ENCODE peak calls at places on chromosome X, in ten cellular contexts. O is IMR-90, C is fibroblast of the aortic adventitia, K is astrocyte of the spinal cord, A is HL-60, T is lower leg skin, V is cardiac fibroblast, Z is epithelial cell of esophagus, Y is GM23338, Q is dorsolateral prefrontal cortex. D is an unnamed sample.

GRCh38 chrX:72685810-72686465 is 28.2 kb downstream of the PHKA1 start:
- DNase-seq in K (peak), V (no peak), C (peak), Y (no peak), O (peak), Q (no peak), T (peak), Z (peak), A (no peak), D (peak)

GRCh38 chrX:7146703-7147430 is 645 bp upstream of the STS start:
- DNase-seq in Y (no peak), Z (peak), A (no peak), Q (no peak), C (peak), V (peak), K (peak), O (no peak), T (no peak), D (peak)

GRCh38 chrX:19670854-19671620 is 155.7 kb upstream of the MAP3K15 start:
- DNase-seq in Z (peak), Q (no peak), O (peak), C (peak), Y (peak), K (peak), T (peak), V (peak), A (no peak), D (peak)

GRCh38 chrX:21408776-21409175 is 34.6 kb downstream of the CNKSR2 start:
- DNase-seq in Z (no peak), Y (no peak), A (no peak), O (no peak), V (no peak), C (peak), K (no peak), Q (no peak), T (no peak), D (no peak)

GRCh38 chrX:116198235-116198634 is 27.7 kb downstream of the AGTR2 start:
- DNase-seq in V (no peak), O (no peak), Q (no peak), K (no peak), A (no peak), Y (no peak), C (no peak), Z (no peak), T (no peak), D (no peak)

GRCh38 chrX:49310371-49310770 is 6.9 kb downstream of the GAGE10 start:
- DNase-seq in A (no peak), K (no peak), C (no peak), Y (peak), Z (peak), T (no peak), V (no peak), O (no peak), Q (no peak), D (no peak)

GRCh38 chrX:46814966-46815365 is 21.9 kb upstream of the RP2 start:
- DNase-seq in Z (peak), Y (no peak), V (no peak), T (no peak), C (no peak), A (no peak), K (no peak), Q (no peak), O (no peak), D (no peak)

GRCh38 chrX:63889001-63889400 is 104.0 kb upstream of the ARHGEF9 start:
- DNase-seq in K (peak), A (no peak), Q (no peak), C (peak), V (no peak), O (peak), T (no peak), Y (no peak), Z (peak), D (peak)

GRCh38 chrX:40172169-40172979 is 74.6 kb upstream of the BCOR start:
- DNase-seq in T (no peak), Q (peak), A (no peak), C (peak), V (peak), Y (peak), Z (peak), O (peak), K (peak), D (peak)

GRCh38 chrX:143648705-143649104 is 12.8 kb upstream of the SLITRK4 start:
- DNase-seq in O (no peak), Y (peak), Q (no peak), V (peak), T (no peak), Z (peak), K (no peak), C (no peak), A (no peak), D (no peak)

GRCh38 chrX:10326578-10326977 is 169.8 kb downstream of the CLCN4 start:
- DNase-seq in V (peak), O (peak), Z (peak), Q (peak), T (no peak), A (no peak), K (no peak), Y (no peak), C (peak), D (peak)

GRCh38 chrX:2446815-2447214 is 54.0 kb downstream of the DHRSX start:
- DNase-seq in T (no peak), V (no peak), A (no peak), Q (no peak), Z (no peak), K (no peak), Y (no peak), C (no peak), O (no peak), D (no peak)

GRCh38 chrX:150052226-150052625 is 113.9 kb upstream of the EOLA2 start:
- DNase-seq in Z (peak), V (no peak), Y (no peak), K (no peak), A (no peak), C (no peak), O (no peak), T (no peak), Q (no peak), D (no peak)

GRCh38 chrX:42070866-42071265 is 147.5 kb upstream of the CASK start:
- DNase-seq in K (no peak), O (no peak), C (no peak), A (no peak), Q (no peak), T (no peak), Y (no peak), Z (no peak), V (no peak), D (no peak)

GRCh38 chrX:40266490-40267333 is 169.0 kb upstream of the BCOR start:
- DNase-seq in Q (peak), Y (peak), V (peak), O (peak), K (peak), C (peak), A (peak), T (no peak), Z (peak), D (peak)

GRCh38 chrX:103099706-103100105 is 6.8 kb upstream of the NXF3 start:
- DNase-seq in Q (no peak), Y (no peak), A (no peak), V (no peak), Z (no peak), C (no peak), O (no peak), K (no peak), T (no peak), D (no peak)

GRCh38 chrX:103100484-103100883 is 7.5 kb upstream of the NXF3 start:
- DNase-seq in T (no peak), Y (no peak), K (no peak), C (no peak), A (no peak), Z (no peak), Q (no peak), O (no peak), V (no peak), D (no peak)

GRCh38 chrX:103101280-103102042 is 8.5 kb upstream of the NXF3 start:
- DNase-seq in O (no peak), A (no peak), T (no peak), C (peak), Q (no peak), Y (peak), Z (no peak), K (no peak), V (peak), D (no peak)

GRCh38 chrX:103092942-103093341 is at the start of gene NXF3:
- DNase-seq in Y (no peak), O (no peak), Q (no peak), T (no peak), C (no peak), Z (no peak), A (peak), V (no peak), K (no peak), D (no peak)

DNA sequence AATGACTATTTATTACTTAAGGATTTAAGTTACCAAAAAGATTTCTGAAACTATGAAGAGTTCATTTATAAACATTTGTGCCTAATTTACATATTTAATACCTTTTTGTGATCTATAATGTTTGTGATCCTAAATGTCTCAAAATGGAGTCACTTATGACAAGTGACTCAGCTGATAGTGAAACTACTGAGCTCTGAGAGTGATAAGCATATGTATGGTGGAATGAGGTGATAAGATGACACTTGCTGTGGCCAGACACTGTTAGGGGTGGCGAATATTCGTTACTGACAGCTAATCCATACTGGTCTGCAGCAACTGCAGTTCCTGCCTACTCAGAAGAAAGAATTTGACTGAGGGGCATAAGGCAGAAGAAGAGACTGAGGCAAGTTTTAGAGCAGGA is 5.5 kb upstream of the NXF3 start:
- DNase-seq in A (no peak), Z (no peak), V (no peak), O (no peak), C (no peak), Q (no peak), T (no peak), K (no peak), Y (no peak), D (no peak)
- H3K4me3 ChIP-seq in A (no peak), Z (no peak), V (no peak), O (no peak), C (no peak), Q (no peak), T (no peak), K (no peak), Y (no peak), D (no peak)

GRCh38 chrX:17377795-17378194 is 2.8 kb downstream of the NHS start:
- DNase-seq in C (no peak), K (peak), Y (no peak), T (no peak), A (no peak), O (no peak), V (no peak), Q (no peak), Z (peak), D (peak)
- TF ChIP-seq CTCF in C (no peak), K (no peak), Y (no peak), T (no peak), A (no peak), O (no peak), V (no peak), Q (no peak), Z (no peak), D (no peak)

GRCh38 chrX:119467842-119468185 is 430 bp upstream of the SLC25A5 start:
- DNase-seq in K (no peak), A (no peak), Z (no peak), T (no peak), Y (no peak), O (no peak), Q (no peak), C (no peak), V (no peak), D (no peak)
- H3K4me3 ChIP-seq in K (peak), A (peak), Z (peak), T (no peak), Y (peak), O (peak), Q (peak), C (peak), V (peak), D (peak)

GRCh38 chrX:140672840-140673731 is 36.5 kb upstream of the LINC00632 start:
- DNase-seq in O (no peak), A (no peak), K (no peak), Z (no peak), V (no peak), T (no peak), C (no peak), Q (no peak), Y (no peak), D (no peak)
- TF ChIP-seq CTCF in O (no peak), A (no peak), K (no peak), Z (no peak), V (no peak), T (no peak), C (no peak), Q (no peak), Y (no peak), D (no peak)

DNA sequence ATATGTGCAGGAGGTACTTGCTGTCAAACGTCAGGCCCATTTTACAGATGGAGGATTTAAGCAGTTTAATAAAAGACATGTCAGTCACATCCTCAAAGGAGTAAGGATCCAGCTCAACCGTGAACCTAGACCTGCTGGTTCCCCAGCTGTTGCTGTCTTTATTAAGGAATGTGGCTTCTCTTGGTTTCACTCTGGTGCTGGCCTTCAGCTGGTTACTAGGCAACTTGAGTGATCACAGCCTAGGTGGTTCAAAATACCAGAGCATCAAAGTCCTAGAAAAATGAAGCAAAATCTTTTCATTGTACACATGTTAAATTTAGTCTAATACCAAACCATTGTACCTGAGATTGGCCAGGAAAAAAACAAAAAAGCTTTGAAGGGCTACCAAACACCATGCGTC is 32.7 kb upstream of the GLRA2 start:
- DNase-seq in T (no peak), Z (no peak), Y (no peak), C (no peak), O (no peak), K (peak), V (no peak), Q (no peak), A (no peak), D (no peak)
- H3K4me3 ChIP-seq in T (no peak), Z (no peak), Y (no peak), C (no peak), O (no peak), K (no peak), V (no peak), Q (no peak), A (no peak), D (no peak)

GRCh38 chrX:45801554-45801953 is 600.9 kb upstream of the DIPK2B start:
- DNase-seq in T (no peak), C (peak), O (peak), Z (peak), A (no peak), Y (peak), K (peak), Q (no peak), V (peak), D (peak)
- TF ChIP-seq CTCF in T (no peak), C (peak), O (peak), Z (peak), A (no peak), Y (peak), K (peak), Q (peak), V (no peak), D (peak)

GRCh38 chrX:13087322-13088154 is 43.1 kb upstream of the FAM9C start:
- DNase-seq in O (peak), C (peak), K (peak), T (no peak), Q (no peak), A (peak), Z (peak), Y (no peak), V (peak), D (no peak)

GRCh38 chrX:13092455-13092941 is 48.1 kb upstream of the FAM9C start:
- DNase-seq in A (peak), V (no peak), K (no peak), T (no peak), Q (no peak), Z (no peak), O (no peak), Y (no peak), C (no peak), D (no peak)

GRCh38 chrX:13091111-13091765 is 46.8 kb upstream of the FAM9C start:
- DNase-seq in V (peak), C (no peak), Z (no peak), A (peak), T (no peak), Q (no peak), K (no peak), O (no peak), Y (no peak), D (no peak)

GRCh38 chrX:13088155-13088485 is 43.7 kb upstream of the FAM9C start:
- DNase-seq in K (no peak), V (no peak), C (no peak), Q (no peak), T (no peak), Z (no peak), Y (no peak), A (no peak), O (no peak), D (no peak)

GRCh38 chrX:13090261-13091110 is 46.1 kb upstream of the FAM9C start:
- DNase-seq in O (peak), V (peak), K (no peak), T (no peak), C (peak), Z (no peak), Y (no peak), Q (no peak), A (peak), D (no peak)
- H3K4me3 ChIP-seq in O (no peak), V (no peak), K (no peak), T (no peak), C (no peak), Z (no peak), Y (no peak), Q (no peak), A (no peak), D (no peak)